ENCODE peak calls at places on chromosomes 5 and 9, in seven cellular contexts. D is GM23248; P is activated CD4-positive, alpha-beta T cell treated with anti-CD3 and anti-CD28 coated beads, Interleukin-2, amount 10 ng/mL, durations not matched to agents 7 days and 5 days; K is NCI-H748 treated with DMSO at 0.1 percent for 48 hours; A is endodermal cell; Y is activated naive CD4-positive, alpha-beta T cell treated with anti-CD3 and anti-CD28 coated beads, Interleukin-2, amount 50 U/mL, for 72 hours; H is ELR. X is an unnamed sample.

GRCh38 chr9:120894404-120895226 is 17.6 kb upstream of the PHF19 start:
- DNase-seq in Y (no peak), D (peak; percentile 70), K (no peak), P (no peak), H (no peak), A (peak; percentile 80), X (no peak)

GRCh38 chr5:29805804-29806203 is 1387.7 kb upstream of the CDH6 start:
- DNase-seq in D (no peak), K (no peak), P (no peak), A (no peak), H (no peak), Y (no peak), X (no peak)

GRCh38 chr5:112957970-112958773 is 18.4 kb upstream of the DCP2 start:
- DNase-seq in P (no peak), D (peak; percentile 98), A (no peak), K (no peak), H (peak; percentile 96), Y (no peak), X (peak; percentile 41)

GRCh38 chr9:95049761-95050160 is 267.7 kb downstream of the FANCC start:
- DNase-seq in Y (no peak), D (peak; percentile 25), A (no peak), H (no peak), P (no peak), K (no peak), X (no peak)

GRCh38 chr5:134555889-134556311 is 30.4 kb downstream of the JADE2 start:
- DNase-seq in D (peak; percentile 82), A (peak; percentile 80), K (no peak), Y (peak; percentile 76), P (peak; percentile 82), H (peak; percentile 87), X (peak; percentile 72)

GRCh38 chr9:89353989-89354388 is 35.7 kb downstream of the SECISBP2 start:
- DNase-seq in P (no peak), Y (no peak), D (peak; percentile 45), A (no peak), H (no peak), K (no peak), X (no peak)

GRCh38 chr5:154038241-154038603 is 488 bp downstream of the FAM114A2 start:
- DNase-seq in P (peak; percentile 41), D (peak; percentile 56), K (no peak), H (peak; percentile 49), A (no peak), Y (peak; percentile 47), X (peak; percentile 43)

GRCh38 chr9:115999498-115999897 is 154.1 kb upstream of the PAPPA start:
- DNase-seq in A (no peak), P (no peak), Y (no peak), H (peak; percentile 80), D (peak; percentile 44), K (no peak), X (no peak)

GRCh38 chr5:138981131-138981530 is 106.0 kb upstream of the LRRTM2 start:
- DNase-seq in P (no peak), D (peak; percentile 87), K (no peak), A (peak; percentile 7), H (peak; percentile 56), Y (no peak), X (no peak)

GRCh38 chr9:76552751-76553150 is 93.8 kb downstream of the GCNT1 start:
- DNase-seq in A (no peak), D (no peak), Y (no peak), K (no peak), P (no peak), H (no peak), X (no peak)

GRCh38 chr5:6723901-6724300 is 10.7 kb downstream of the TENT4A start:
- DNase-seq in D (no peak), H (no peak), K (no peak), P (no peak), Y (no peak), A (no peak), X (no peak)

GRCh38 chr5:30930736-30931135 is 262.8 kb upstream of the CDH6 start:
- DNase-seq in D (peak; percentile 35), P (no peak), Y (no peak), K (no peak), A (no peak), H (no peak), X (no peak)

GRCh38 chr9:29625292-29625731 is 2052.0 kb upstream of the C9orf72 start:
- DNase-seq in K (no peak), Y (no peak), A (no peak), D (no peak), H (no peak), P (no peak), X (no peak)

GRCh38 chr5:2852446-2852845 is 101.0 kb upstream of the IRX2 start:
- DNase-seq in D (no peak), K (no peak), Y (no peak), A (no peak), H (no peak), P (no peak), X (no peak)

GRCh38 chr9:14136646-14137370 is 177.1 kb downstream of the NFIB start:
- DNase-seq in A (no peak), H (no peak), P (no peak), K (peak; percentile 62), D (no peak), Y (no peak), X (no peak)

X was measured in DND-41.